ENCODE peak calls at places on chromosomes 4 and X, in seven cellular contexts. M, J, O, Z, K, D and Q are unnamed samples. For H3K9me3 and H3K4me1, the result is how much of the 10 kb centered on the place peaks cover.

GRCh38 chr4:67871867-67872266 is 11.9 kb downstream of the TMPRSS11D start:
- DNase-seq in M (no peak), J (no peak), O (no peak), Z (peak), K (no peak), D (no peak), Q (peak)

GRCh38 chrX:41730101-41730500 is 6.1 kb downstream of the GPR82 start:
- DNase-seq in M (no peak), J (no peak), O (no peak), Z (peak), K (no peak), D (no peak), Q (peak)

GRCh38 chr4:88605744-88606143 is 13.5 kb downstream of the HERC3 start:
- DNase-seq in M (no peak), J (no peak), O (no peak), Z (no peak), K (no peak), D (no peak), Q (no peak)

GRCh38 chr4:86261634-86262033 is 98.2 kb downstream of the MAPK10 start:
- DNase-seq in M (no peak), J (no peak), O (no peak), Z (peak), K (no peak), D (no peak), Q (peak)

GRCh38 chr4:136088231-136088630 is 1444.1 kb downstream of the PCDH18 start:
- DNase-seq in M (no peak), J (no peak), O (no peak), Z (no peak), K (no peak), D (no peak), Q (no peak)

GRCh38 chr4:139177888-139178609 is 1.0 kb upstream of the ELF2 start:
- DNase-seq in M (peak), J (peak), O (peak), Z (peak), K (peak), D (peak), Q (peak)

GRCh38 chr4:71231073-71231752 is 107.6 kb upstream of the SLC4A4 start:
- DNase-seq in M (peak), J (peak), O (peak), Z (peak), K (peak), D (peak), Q (peak)

GRCh38 chr4:128289523-128290158 is 2.0 kb upstream of the PGRMC2 start:
- DNase-seq in M (no peak), J (no peak), O (no peak), Z (no peak), K (no peak), D (no peak), Q (no peak)

GRCh38 chr4:176236909-176237308 is 32.1 kb downstream of the ASB5 start:
- DNase-seq in M (no peak), J (no peak), O (no peak), Z (peak), K (no peak), D (no peak), Q (no peak)

GRCh38 chr4:170853422-170854021 is 763.8 kb upstream of the AADAT start:
- DNase-seq in M (peak), J (peak), O (peak), Z (peak), K (peak), D (no peak), Q (peak)

GRCh38 chr4:82467442-82467841 is 37.1 kb downstream of the ENOPH1 start:
- DNase-seq in M (no peak), J (no peak), O (no peak), Z (no peak), K (peak), D (no peak), Q (no peak)

GRCh38 chr4:89534356-89534755 is 226.8 kb upstream of the GPRIN3 start:
- DNase-seq in M (no peak), J (no peak), O (no peak), Z (no peak), K (no peak), D (no peak), Q (no peak)

GRCh38 chrX:31228415-31228832 is 156.6 kb upstream of the FTHL17 start:
- DNase-seq in M (peak), J (no peak), O (no peak), Z (peak), K (no peak), D (peak), Q (peak)

GRCh38 chr4:187550256-187550950 is 445.2 kb upstream of the ZFP42 start:
- DNase-seq in M (no peak), J (no peak), O (no peak), Z (peak), K (no peak), D (no peak), Q (no peak)

GRCh38 chr4:7519638-7520373 is 85.1 kb upstream of the PSAPL1 start:
- DNase-seq in M (no peak), J (no peak), O (no peak), Z (no peak), K (peak), D (no peak), Q (no peak)

GRCh38 chr4:129583868-129584267 is 487.9 kb downstream of the C4orf33 start:
- DNase-seq in M (peak), J (no peak), O (no peak), Z (peak), K (peak), D (no peak), Q (peak)

GRCh38 chrX:39772057-39772832 is 325.5 kb downstream of the BCOR start:
- DNase-seq in M (no peak), J (no peak), O (no peak), Z (peak), K (no peak), D (no peak), Q (no peak)

GRCh38 chrX:39731735-39732134 is 366.0 kb downstream of the BCOR start:
- DNase-seq in M (peak), J (peak), O (no peak), Z (no peak), K (no peak), D (no peak), Q (no peak)

GRCh38 chr4:13907255-13907751 is 279.8 kb upstream of the BOD1L1 start:
- DNase-seq in M (no peak), J (no peak), O (no peak), Z (peak), K (no peak), D (no peak), Q (peak)

GRCh38 chr4:182307746-182308145 is 64.5 kb downstream of the TENM3 start:
- DNase-seq in M (no peak), J (no peak), O (no peak), Z (peak), K (no peak), D (no peak), Q (peak)

GRCh38 chr4:112348488-112349158 is 51.5 kb downstream of the ALPK1 start:
- DNase-seq in M (peak), J (peak), O (no peak), Z (peak), K (peak), D (no peak), Q (peak)

GRCh38 chrX:16267431-16267830 is 100.2 kb downstream of the MAGEB17 start:
- DNase-seq in M (no peak), J (no peak), O (no peak), Z (no peak), K (no peak), D (no peak), Q (no peak)

GRCh38 chrX:149849787-149850186 is 31.2 kb upstream of the MAGEA8 start:
- DNase-seq in M (no peak), J (no peak), O (no peak), Z (no peak), K (no peak), D (no peak), Q (no peak)

GRCh38 chrX:149846789-149847188 is 34.2 kb upstream of the MAGEA8 start:
- DNase-seq in M (no peak), J (no peak), O (no peak), Z (no peak), K (no peak), D (no peak), Q (no peak)

GRCh38 chrX:149841929-149842328 is 39.1 kb upstream of the MAGEA8 start:
- DNase-seq in M (no peak), J (no peak), O (no peak), Z (no peak), K (no peak), D (no peak), Q (no peak)

GRCh38 chrX:149848855-149849254 is 32.1 kb upstream of the MAGEA8 start:
- DNase-seq in M (no peak), J (no peak), O (no peak), Z (no peak), K (no peak), D (no peak), Q (no peak)

DNA sequence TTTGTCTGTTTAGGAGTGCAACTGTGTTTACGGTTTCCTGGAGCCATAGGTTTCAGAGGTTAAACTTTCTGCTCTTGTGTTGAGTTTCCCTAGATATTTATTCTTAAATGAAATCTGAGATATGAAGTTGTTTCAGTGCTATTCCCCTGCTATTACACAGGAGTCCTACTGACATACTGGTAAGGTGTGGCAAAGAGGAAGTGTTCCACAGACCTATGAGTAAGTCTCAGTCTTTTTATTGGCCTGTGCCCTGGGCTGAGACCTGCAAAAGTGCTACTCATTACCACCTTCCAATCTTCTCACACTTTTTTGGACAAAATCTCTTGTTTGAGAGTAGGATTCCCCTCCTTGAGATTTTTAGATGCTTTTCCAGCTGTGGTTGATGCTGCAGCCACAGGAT is 35.6 kb upstream of the MAGEA8 start:
- DNase-seq in M (no peak), J (no peak), O (no peak), Z (no peak), K (no peak), D (no peak), Q (no peak)
- H3K9me3 ChIP-seq in M (under half), J (under half), O (under half), Z (under half), K (under half), D (under half), Q (under half)

GRCh38 chr4:102692474-102692873 is 68.3 kb downstream of the MANBA start:
- DNase-seq in M (no peak), J (no peak), O (no peak), Z (no peak), K (no peak), D (no peak), Q (no peak)
- H3K4me3 ChIP-seq in M (no peak), J (no peak), O (no peak), Z (no peak), K (no peak), D (no peak), Q (no peak)

GRCh38 chrX:107465932-107466620 is 16.6 kb downstream of the FRMPD3 start:
- DNase-seq in M (no peak), J (no peak), O (no peak), Z (no peak), K (no peak), D (no peak), Q (no peak)

GRCh38 chrX:107470971-107471370 is 21.5 kb downstream of the FRMPD3 start:
- DNase-seq in M (no peak), J (no peak), O (no peak), Z (no peak), K (no peak), D (no peak), Q (no peak)

GRCh38 chrX:107470198-107470597 is 20.7 kb downstream of the FRMPD3 start:
- DNase-seq in M (no peak), J (no peak), O (no peak), Z (no peak), K (no peak), D (no peak), Q (no peak)

GRCh38 chrX:107467271-107467670 is 17.8 kb downstream of the FRMPD3 start:
- DNase-seq in M (no peak), J (no peak), O (no peak), Z (no peak), K (no peak), D (no peak), Q (no peak)
- H3K4me1 ChIP-seq in M (under half), J (under half), O (under half), Z (under half), K (under half), D (under half), Q (under half)

GRCh38 chrX:44889824-44890223 is 16.8 kb downstream of the KDM6A start:
- DNase-seq in M (no peak), J (no peak), O (no peak), Z (no peak), K (no peak), D (no peak), Q (no peak)
- H3K9me3 ChIP-seq in M (under half), J (under half), O (under half), Z (under half), K (under half), D (under half), Q (under half)

DNA sequence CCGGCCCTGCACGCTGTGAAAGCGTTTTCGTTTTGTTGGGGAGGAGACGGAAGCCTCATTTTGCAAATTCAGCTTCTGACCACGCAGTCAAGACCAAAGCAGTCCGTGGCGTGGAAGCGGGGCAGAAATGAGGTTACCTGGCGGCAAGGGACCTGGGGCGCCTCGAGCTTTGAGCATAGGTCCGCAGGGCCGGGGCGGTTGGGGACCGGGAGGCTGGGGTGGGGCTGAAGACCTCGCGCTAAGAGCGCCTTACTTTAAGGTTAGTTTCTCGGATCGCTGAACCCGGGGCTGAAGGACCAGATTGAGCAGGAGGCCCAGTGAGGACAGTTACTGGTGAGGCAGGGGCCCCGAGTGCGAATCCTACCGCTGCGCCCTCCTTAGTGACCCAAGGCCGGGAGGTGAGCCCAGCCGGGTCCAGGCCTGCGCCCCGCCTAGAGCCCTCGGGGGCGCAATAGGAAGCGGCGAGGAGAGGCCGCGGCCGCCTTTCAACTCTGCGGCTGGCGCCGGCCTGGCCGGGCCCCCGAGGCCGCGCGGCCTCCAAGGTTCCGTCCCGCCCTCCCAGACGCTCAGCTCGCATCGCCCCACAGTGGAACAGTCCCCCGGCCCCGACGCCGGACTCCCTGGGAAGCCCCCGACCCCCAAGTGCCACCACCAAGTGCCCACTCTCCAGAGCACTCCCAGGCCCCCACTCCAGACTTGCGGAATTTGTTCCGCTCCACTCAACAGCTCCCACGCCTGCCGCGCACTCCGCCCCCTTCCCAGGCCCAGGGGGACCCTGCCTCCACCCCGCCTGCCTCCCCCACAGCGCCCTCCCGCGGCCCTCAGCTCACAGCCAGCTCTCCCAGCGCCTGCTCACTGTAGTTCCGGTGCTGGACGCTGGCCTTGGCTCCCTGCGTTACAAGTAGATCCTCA is 7.6 kb downstream of the MSX1 start:
- DNase-seq in M (no peak), J (no peak), O (no peak), Z (no peak), K (peak), D (no peak), Q (no peak)
- H3K4me3 ChIP-seq in M (peak), J (peak), O (no peak), Z (peak), K (peak), D (no peak), Q (peak)

GRCh38 chr4:2789801-2790582 is 2.9 kb upstream of the SH3BP2 start:
- DNase-seq in M (no peak), J (peak), O (peak), Z (no peak), K (no peak), D (peak), Q (no peak)
- H3K4me1 ChIP-seq in M (under half), J (under half), O (under half), Z (under half), K (under half), D (under half), Q (under half)

DNA sequence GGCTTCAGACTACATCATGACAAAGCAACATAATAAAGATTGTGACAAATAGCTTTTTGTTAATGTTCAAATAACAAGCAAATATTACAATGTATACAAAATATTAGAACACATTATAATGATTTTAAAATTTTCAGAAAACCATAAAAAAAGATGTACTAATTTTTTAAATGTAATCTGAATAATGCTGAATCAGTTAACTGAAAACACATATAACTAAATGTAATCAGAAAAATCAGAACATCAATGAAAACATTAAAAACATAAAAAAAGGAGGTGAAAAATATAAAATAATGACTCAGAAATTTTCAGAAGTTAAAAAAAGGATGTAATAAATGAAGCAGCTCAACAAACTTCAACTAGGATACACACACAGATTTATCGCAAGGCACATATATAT is 53.5 kb downstream of the ZNF721 start:
- DNase-seq in M (no peak), J (no peak), O (no peak), Z (no peak), K (no peak), D (no peak), Q (no peak)
- H3K9me3 ChIP-seq in M (under half), J (half or more), O (under half), Z (under half), K (under half), D (half or more), Q (half or more)